ENCODE peak calls at places on chromosomes 5 and 9, in four cellular contexts. L, B, J and U are unnamed samples.

GRCh38 chr5:179833709-179834070 is 13.0 kb downstream of the SQSTM1 start:
- DNase-seq in L (no peak), B (no peak), J (no peak), U (no peak)

GRCh38 chr9:106066937-106067545 is 372.7 kb downstream of the TMEM38B start:
- DNase-seq in L (no peak), B (no peak), J (no peak), U (no peak)

GRCh38 chr9:122580360-122580759 is 2.8 kb downstream of the OR1L8 start:
- DNase-seq in L (no peak), B (no peak), J (peak), U (peak)

GRCh38 chr9:109256381-109256780 is 64.5 kb downstream of the EPB41L4B start:
- DNase-seq in L (no peak), B (no peak), J (no peak), U (no peak)

GRCh38 chr5:100647461-100648230 is 112.5 kb downstream of the FAM174A start:
- DNase-seq in L (peak), B (no peak), J (no peak), U (no peak)

GRCh38 chr5:175107028-175107588 is 336.9 kb downstream of the DRD1 start:
- DNase-seq in L (no peak), B (no peak), J (no peak), U (no peak)

GRCh38 chr9:73133042-73133651 is 18.5 kb upstream of the ANXA1 start:
- DNase-seq in L (no peak), B (no peak), J (no peak), U (no peak)

GRCh38 chr5:136356747-136357469 is 8.4 kb downstream of the TRPC7 start:
- DNase-seq in L (no peak), B (no peak), J (no peak), U (no peak)

GRCh38 chr9:137556069-137556838 is 4.6 kb downstream of the MRPL41 start:
- DNase-seq in L (no peak), B (no peak), J (no peak), U (no peak)

GRCh38 chr5:164504141-164504772 is 998.8 kb downstream of the MAT2B start:
- DNase-seq in L (peak), B (no peak), J (no peak), U (peak)

GRCh38 chr5:136014049-136014516 is 14.7 kb upstream of the TGFBI start:
- DNase-seq in L (no peak), B (no peak), J (no peak), U (no peak)

GRCh38 chr5:132103969-132104391 is 30.4 kb downstream of the CSF2 start:
- DNase-seq in L (no peak), B (no peak), J (no peak), U (no peak)

GRCh38 chr9:70111641-70112236 is 68.1 kb downstream of the MAMDC2 start:
- DNase-seq in L (no peak), B (no peak), J (no peak), U (no peak)

GRCh38 chr9:130938652-130939404 is at the start of gene FIBCD1:
- DNase-seq in L (no peak), B (no peak), J (no peak), U (no peak)

GRCh38 chr9:37776328-37776727 is 8.5 kb downstream of the EXOSC3 start:
- DNase-seq in L (no peak), B (no peak), J (no peak), U (no peak)

GRCh38 chr9:109452761-109453160 is 45.3 kb downstream of the PTPN3 start:
- DNase-seq in L (no peak), B (no peak), J (no peak), U (no peak)

GRCh38 chr5:56175465-56175864 is 57.7 kb downstream of the ANKRD55 start:
- DNase-seq in L (no peak), B (no peak), J (peak), U (peak)

GRCh38 chr5:143554918-143555477 is 151.5 kb upstream of the NR3C1 start:
- DNase-seq in L (no peak), B (no peak), J (no peak), U (no peak)

GRCh38 chr5:110736763-110737162 is 2.0 kb upstream of the SLC25A46 start:
- DNase-seq in L (no peak), B (no peak), J (no peak), U (no peak)

GRCh38 chr5:107169871-107170270 is 500.9 kb downstream of the EFNA5 start:
- DNase-seq in L (no peak), B (no peak), J (no peak), U (no peak)

GRCh38 chr9:752201-752600 is 89.3 kb upstream of the DMRT1 start:
- DNase-seq in L (no peak), B (no peak), J (peak), U (no peak)

GRCh38 chr9:107390806-107391205 is 98.8 kb downstream of the KLF4 start:
- DNase-seq in L (no peak), B (no peak), J (no peak), U (peak)

GRCh38 chr5:116585227-116585626 is 10.6 kb upstream of the SEMA6A start:
- DNase-seq in L (no peak), B (no peak), J (no peak), U (no peak)

GRCh38 chr9:78210841-78211301 is 25.0 kb upstream of the CEP78 start:
- DNase-seq in L (no peak), B (no peak), J (no peak), U (no peak)

GRCh38 chr9:84166828-84167400 is 173.6 kb downstream of the SLC28A3 start:
- DNase-seq in L (no peak), B (no peak), J (no peak), U (no peak)

GRCh38 chr9:120571443-120572257 is 8.3 kb downstream of the CDK5RAP2 start:
- DNase-seq in L (peak), B (no peak), J (peak), U (no peak)

GRCh38 chr5:168093200-168093930 is 198.1 kb upstream of the WWC1 start:
- DNase-seq in L (no peak), B (no peak), J (no peak), U (no peak)

GRCh38 chr9:126937444-126937843 is 22.9 kb downstream of the RALGPS1 start:
- DNase-seq in L (no peak), B (no peak), J (no peak), U (no peak)

GRCh38 chr9:75709698-75710097 is 180.8 kb upstream of the PCSK5 start:
- DNase-seq in L (no peak), B (no peak), J (no peak), U (no peak)

GRCh38 chr9:131402738-131403492 is 9.0 kb downstream of the PRRC2B start:
- DNase-seq in L (peak), B (no peak), J (peak), U (no peak)

GRCh38 chr9:129631673-129632129 is 5.7 kb downstream of the NTMT1 start:
- DNase-seq in L (no peak), B (no peak), J (no peak), U (no peak)

GRCh38 chr5:145531038-145531734 is 304.0 kb downstream of the PRELID2 start:
- DNase-seq in L (no peak), B (no peak), J (peak), U (peak)

GRCh38 chr9:105828596-105829213 is 134.4 kb downstream of the TMEM38B start:
- DNase-seq in L (no peak), B (no peak), J (no peak), U (no peak)